ENCODE peak calls at places on chromosomes 13 and 19, in ten cellular contexts. One of them, this sample, is unnamed.

GRCh38 chr13:99686157-99686572 is 184.9 kb downstream of the TM9SF2 start:
- DNase-seq in spleen: no peak
- DNase-seq in K562: peak; percentile 76
- DNase-seq in endothelial cell of umbilical vein: no peak
- DNase-seq in GM12891: no peak
- DNase-seq in GM12878: no peak
- DNase-seq in sigmoid colon: no peak
- DNase-seq in breast epithelium: no peak
- DNase-seq in H1: no peak
- DNase-seq in upper lobe of left lung: no peak
- DNase-seq in this sample: no peak

GRCh38 chr13:29937379-29937778 is 87.0 kb upstream of the UBL3 start:
- DNase-seq in sigmoid colon: no peak
- DNase-seq in K562: no peak
- DNase-seq in endothelial cell of umbilical vein: no peak
- DNase-seq in breast epithelium: no peak
- DNase-seq in GM12878: no peak
- DNase-seq in GM12891: no peak
- DNase-seq in spleen: no peak
- DNase-seq in H1: no peak
- DNase-seq in upper lobe of left lung: no peak
- DNase-seq in this sample: no peak

GRCh38 chr19:54882758-54883157 is 8.7 kb downstream of the FCAR start:
- DNase-seq in endothelial cell of umbilical vein: peak; percentile 9
- DNase-seq in spleen: no peak
- DNase-seq in upper lobe of left lung: no peak
- DNase-seq in H1: no peak
- DNase-seq in sigmoid colon: no peak
- DNase-seq in GM12878: peak; percentile 35
- DNase-seq in GM12891: peak; percentile 37
- DNase-seq in K562: no peak
- DNase-seq in breast epithelium: no peak
- DNase-seq in this sample: no peak

GRCh38 chr19:39679791-39680168 is 24.1 kb downstream of the LGALS16 start:
- DNase-seq in upper lobe of left lung: no peak
- DNase-seq in spleen: no peak
- DNase-seq in endothelial cell of umbilical vein: no peak
- DNase-seq in H1: no peak
- DNase-seq in breast epithelium: no peak
- DNase-seq in K562: no peak
- DNase-seq in GM12878: no peak
- DNase-seq in sigmoid colon: no peak
- DNase-seq in GM12891: no peak
- DNase-seq in this sample: no peak

GRCh38 chr13:75437582-75438318 is 44.2 kb downstream of the TBC1D4 start:
- DNase-seq in K562: peak; percentile 5
- DNase-seq in GM12878: no peak
- DNase-seq in sigmoid colon: no peak
- DNase-seq in endothelial cell of umbilical vein: no peak
- DNase-seq in upper lobe of left lung: no peak
- DNase-seq in breast epithelium: no peak
- DNase-seq in GM12891: no peak
- DNase-seq in spleen: no peak
- DNase-seq in H1: no peak
- DNase-seq in this sample: no peak

GRCh38 chr19:52527954-52528326 is 472 bp downstream of the ZNF808 start:
- DNase-seq in endothelial cell of umbilical vein: no peak
- DNase-seq in GM12891: no peak
- DNase-seq in upper lobe of left lung: peak; percentile 77
- DNase-seq in breast epithelium: no peak
- DNase-seq in GM12878: no peak
- DNase-seq in sigmoid colon: peak; percentile 67
- DNase-seq in spleen: peak; percentile 82
- DNase-seq in K562: peak; percentile 22
- DNase-seq in H1: no peak
- DNase-seq in this sample: no peak

GRCh38 chr13:75636339-75637095 is 387 bp downstream of the LMO7 start:
- DNase-seq in GM12891: peak; percentile 50
- DNase-seq in spleen: peak; percentile 89
- DNase-seq in sigmoid colon: no peak
- DNase-seq in upper lobe of left lung: peak; percentile 85
- DNase-seq in breast epithelium: no peak
- DNase-seq in K562: peak; percentile 6
- DNase-seq in endothelial cell of umbilical vein: peak; percentile 37
- DNase-seq in GM12878: no peak
- DNase-seq in H1: no peak
- DNase-seq in this sample: peak; percentile 48

GRCh38 chr13:78603240-78603947 is at the start of gene POU4F1:
- DNase-seq in upper lobe of left lung: peak; percentile 89
- DNase-seq in H1: no peak
- DNase-seq in breast epithelium: no peak
- DNase-seq in K562: peak; percentile 87
- DNase-seq in GM12878: peak; percentile 19
- DNase-seq in GM12891: peak; percentile 80
- DNase-seq in spleen: peak; percentile 85
- DNase-seq in sigmoid colon: no peak
- DNase-seq in endothelial cell of umbilical vein: peak; percentile 71
- DNase-seq in this sample: peak; percentile 65

GRCh38 chr19:45124021-45124420 is 31.0 kb downstream of the PPP1R37 start:
- DNase-seq in GM12891: no peak
- DNase-seq in endothelial cell of umbilical vein: no peak
- DNase-seq in spleen: no peak
- DNase-seq in upper lobe of left lung: no peak
- DNase-seq in breast epithelium: no peak
- DNase-seq in H1: no peak
- DNase-seq in sigmoid colon: no peak
- DNase-seq in K562: no peak
- DNase-seq in GM12878: no peak
- DNase-seq in this sample: no peak

GRCh38 chr19:53927745-53928144 is 18.7 kb downstream of the CACNG7 start:
- DNase-seq in upper lobe of left lung: no peak
- DNase-seq in sigmoid colon: no peak
- DNase-seq in endothelial cell of umbilical vein: peak; percentile 51
- DNase-seq in K562: peak; percentile 54
- DNase-seq in GM12891: no peak
- DNase-seq in GM12878: no peak
- DNase-seq in breast epithelium: no peak
- DNase-seq in spleen: no peak
- DNase-seq in H1: peak; percentile 79
- DNase-seq in this sample: no peak

GRCh38 chr13:27043013-27043412 is 128.6 kb downstream of the USP12 start:
- DNase-seq in endothelial cell of umbilical vein: peak; percentile 64
- DNase-seq in H1: peak; percentile 19
- DNase-seq in sigmoid colon: peak; percentile 79
- DNase-seq in K562: no peak
- DNase-seq in spleen: no peak
- DNase-seq in GM12878: no peak
- DNase-seq in GM12891: no peak
- DNase-seq in breast epithelium: peak; percentile 31
- DNase-seq in upper lobe of left lung: no peak
- DNase-seq in this sample: no peak

GRCh38 chr19:41384351-41384750 is 8.0 kb downstream of the TMEM91 start:
- DNase-seq in GM12891: no peak
- DNase-seq in sigmoid colon: no peak
- DNase-seq in spleen: no peak
- DNase-seq in H1: no peak
- DNase-seq in breast epithelium: no peak
- DNase-seq in upper lobe of left lung: no peak
- DNase-seq in endothelial cell of umbilical vein: no peak
- DNase-seq in K562: no peak
- DNase-seq in GM12878: no peak
- DNase-seq in this sample: no peak

GRCh38 chr19:11115042-11115441 is 25.8 kb downstream of the LDLR start:
- DNase-seq in endothelial cell of umbilical vein: no peak
- DNase-seq in K562: no peak
- DNase-seq in sigmoid colon: no peak
- DNase-seq in H1: no peak
- DNase-seq in GM12891: no peak
- DNase-seq in spleen: no peak
- DNase-seq in GM12878: no peak
- DNase-seq in upper lobe of left lung: no peak
- DNase-seq in breast epithelium: no peak
- DNase-seq in this sample: no peak

GRCh38 chr13:30802953-30803478 is 67.7 kb downstream of the ALOX5AP start:
- DNase-seq in GM12891: peak; percentile 68
- DNase-seq in GM12878: peak; percentile 32
- DNase-seq in sigmoid colon: peak; percentile 93
- DNase-seq in endothelial cell of umbilical vein: peak; percentile 74
- DNase-seq in breast epithelium: peak; percentile 84
- DNase-seq in upper lobe of left lung: peak; percentile 93
- DNase-seq in H1: peak; percentile 56
- DNase-seq in K562: peak; percentile 65
- DNase-seq in spleen: peak; percentile 96
- DNase-seq in this sample: peak; percentile 65

GRCh38 chr13:48189122-48189521 is 43.9 kb upstream of the ITM2B start:
- DNase-seq in spleen: no peak
- DNase-seq in GM12878: no peak
- DNase-seq in endothelial cell of umbilical vein: no peak
- DNase-seq in breast epithelium: no peak
- DNase-seq in GM12891: no peak
- DNase-seq in sigmoid colon: no peak
- DNase-seq in H1: no peak
- DNase-seq in K562: no peak
- DNase-seq in upper lobe of left lung: no peak
- DNase-seq in this sample: no peak

GRCh38 chr13:40309881-40310280 is 356.6 kb downstream of the FOXO1 start:
- DNase-seq in sigmoid colon: no peak
- DNase-seq in endothelial cell of umbilical vein: no peak
- DNase-seq in breast epithelium: no peak
- DNase-seq in GM12878: no peak
- DNase-seq in H1: no peak
- DNase-seq in spleen: no peak
- DNase-seq in K562: no peak
- DNase-seq in GM12891: no peak
- DNase-seq in upper lobe of left lung: no peak
- DNase-seq in this sample: no peak

GRCh38 chr13:40302351-40302750 is 364.1 kb downstream of the FOXO1 start:
- DNase-seq in GM12891: no peak
- DNase-seq in sigmoid colon: no peak
- DNase-seq in endothelial cell of umbilical vein: no peak
- DNase-seq in GM12878: no peak
- DNase-seq in K562: no peak
- DNase-seq in H1: no peak
- DNase-seq in upper lobe of left lung: no peak
- DNase-seq in breast epithelium: no peak
- DNase-seq in spleen: no peak
- DNase-seq in this sample: no peak

GRCh38 chr13:40304391-40304790 is 362.1 kb downstream of the FOXO1 start:
- DNase-seq in endothelial cell of umbilical vein: no peak
- DNase-seq in GM12878: no peak
- DNase-seq in spleen: no peak
- DNase-seq in H1: no peak
- DNase-seq in upper lobe of left lung: no peak
- DNase-seq in GM12891: no peak
- DNase-seq in sigmoid colon: no peak
- DNase-seq in breast epithelium: no peak
- DNase-seq in K562: no peak
- DNase-seq in this sample: no peak

GRCh38 chr13:40306817-40307216 is 359.6 kb downstream of the FOXO1 start:
- DNase-seq in breast epithelium: no peak
- DNase-seq in K562: no peak
- DNase-seq in H1: no peak
- DNase-seq in endothelial cell of umbilical vein: no peak
- DNase-seq in spleen: no peak
- DNase-seq in upper lobe of left lung: no peak
- DNase-seq in GM12891: no peak
- DNase-seq in GM12878: no peak
- DNase-seq in sigmoid colon: no peak
- DNase-seq in this sample: no peak
- TF ChIP-seq POLR2A in breast epithelium: no peak
- TF ChIP-seq POLR2A in K562: no peak
- TF ChIP-seq POLR2A in H1: no peak
- TF ChIP-seq POLR2A in endothelial cell of umbilical vein: no peak
- TF ChIP-seq POLR2A in spleen: no peak
- TF ChIP-seq POLR2A in upper lobe of left lung: no peak
- TF ChIP-seq POLR2A in GM12891: no peak
- TF ChIP-seq POLR2A in GM12878: no peak
- TF ChIP-seq POLR2A in sigmoid colon: no peak
- TF ChIP-seq POLR2A in this sample: no peak

GRCh38 chr19:5261151-5261890 is 79.3 kb downstream of the PTPRS start:
- DNase-seq in breast epithelium: peak; percentile 71
- DNase-seq in sigmoid colon: no peak
- DNase-seq in GM12891: no peak
- DNase-seq in upper lobe of left lung: no peak
- DNase-seq in endothelial cell of umbilical vein: no peak
- DNase-seq in GM12878: no peak
- DNase-seq in spleen: no peak
- DNase-seq in H1: no peak
- DNase-seq in K562: no peak
- DNase-seq in this sample: no peak
- TF ChIP-seq POLR2AphosphoS5 in breast epithelium: no peak
- TF ChIP-seq POLR2AphosphoS5 in sigmoid colon: no peak
- TF ChIP-seq POLR2AphosphoS5 in GM12891: no peak
- TF ChIP-seq POLR2AphosphoS5 in upper lobe of left lung: no peak
- TF ChIP-seq POLR2AphosphoS5 in endothelial cell of umbilical vein: no peak
- TF ChIP-seq POLR2AphosphoS5 in GM12878: no peak
- TF ChIP-seq POLR2AphosphoS5 in spleen: no peak
- TF ChIP-seq POLR2AphosphoS5 in H1: no peak
- TF ChIP-seq POLR2AphosphoS5 in K562: no peak
- TF ChIP-seq POLR2AphosphoS5 in this sample: no peak

DNA sequence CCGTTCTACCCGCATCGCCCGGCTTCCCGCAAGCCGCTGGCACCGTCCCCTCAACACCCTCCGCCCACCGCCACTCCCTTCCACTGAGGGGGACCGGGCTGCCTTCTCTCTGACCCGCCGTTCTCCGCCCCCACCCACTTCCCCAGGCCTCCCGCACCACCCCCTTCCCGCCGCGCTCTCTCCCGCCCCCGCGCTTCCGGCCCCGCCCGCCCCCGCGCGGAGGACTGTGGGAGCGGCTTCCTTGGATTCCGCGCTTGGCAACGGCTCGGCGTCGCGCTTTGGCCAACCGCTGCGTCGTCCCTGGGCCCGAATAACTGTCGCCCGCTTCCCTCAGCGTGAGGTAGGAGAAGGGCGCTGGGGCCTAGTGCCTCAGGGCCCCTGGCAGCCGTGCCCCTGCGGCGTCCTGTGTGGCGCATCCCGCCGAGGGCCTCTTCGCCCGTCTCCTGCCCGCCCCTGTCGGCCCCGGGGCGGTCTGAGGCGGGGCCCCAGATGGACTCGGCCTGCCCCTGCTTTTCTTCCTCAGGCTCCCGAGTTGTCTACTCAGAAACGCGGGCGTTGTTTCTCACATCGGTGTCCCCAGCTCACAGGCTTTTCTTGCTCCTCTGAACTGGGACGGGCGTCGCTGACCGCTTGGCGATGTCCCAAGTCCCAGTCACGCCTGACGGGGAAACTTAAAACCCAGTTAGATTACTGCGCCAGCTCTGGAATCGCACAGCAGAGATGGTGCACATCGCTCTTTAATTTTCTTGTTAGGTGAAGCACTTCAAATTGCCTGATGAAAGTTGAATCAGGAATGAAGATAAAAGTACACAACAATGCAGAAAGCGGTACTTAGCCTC is at the start of gene IFT88:
- DNase-seq in sigmoid colon: peak; percentile 92
- DNase-seq in GM12891: peak; percentile 81
- DNase-seq in upper lobe of left lung: peak; percentile 98
- DNase-seq in K562: peak; percentile 88
- DNase-seq in breast epithelium: peak; percentile 69
- DNase-seq in H1: peak; percentile 19
- DNase-seq in GM12878: peak; percentile 48
- DNase-seq in endothelial cell of umbilical vein: peak; percentile 90
- DNase-seq in spleen: peak; percentile 97
- DNase-seq in this sample: peak; percentile 84
- TF ChIP-seq POLR2A in sigmoid colon: no peak
- TF ChIP-seq POLR2A in GM12891: peak; percentile 49
- TF ChIP-seq POLR2A in upper lobe of left lung: peak; percentile 79
- TF ChIP-seq POLR2A in K562: peak; percentile 70
- TF ChIP-seq POLR2A in breast epithelium: no peak
- TF ChIP-seq POLR2A in H1: no peak
- TF ChIP-seq POLR2A in GM12878: peak; percentile 89
- TF ChIP-seq POLR2A in endothelial cell of umbilical vein: peak; percentile 57
- TF ChIP-seq POLR2A in spleen: no peak
- TF ChIP-seq POLR2A in this sample: peak; percentile 63

GRCh38 chr19:2422951-2423880 is 4.2 kb downstream of the TIMM13 start:
- DNase-seq in GM12891: no peak
- DNase-seq in breast epithelium: no peak
- DNase-seq in GM12878: no peak
- DNase-seq in sigmoid colon: no peak
- DNase-seq in upper lobe of left lung: no peak
- DNase-seq in K562: no peak
- DNase-seq in endothelial cell of umbilical vein: no peak
- DNase-seq in H1: no peak
- DNase-seq in spleen: peak; percentile 83
- DNase-seq in this sample: no peak
- TF ChIP-seq POLR2AphosphoS5 in GM12891: no peak
- TF ChIP-seq POLR2AphosphoS5 in breast epithelium: no peak
- TF ChIP-seq POLR2AphosphoS5 in GM12878: no peak
- TF ChIP-seq POLR2AphosphoS5 in sigmoid colon: no peak
- TF ChIP-seq POLR2AphosphoS5 in upper lobe of left lung: no peak
- TF ChIP-seq POLR2AphosphoS5 in K562: no peak
- TF ChIP-seq POLR2AphosphoS5 in endothelial cell of umbilical vein: no peak
- TF ChIP-seq POLR2AphosphoS5 in H1: peak; percentile 19
- TF ChIP-seq POLR2AphosphoS5 in spleen: peak; percentile 69
- TF ChIP-seq POLR2AphosphoS5 in this sample: no peak